ENCODE peak calls at places on chromosome 16, in eight cellular contexts. H is uterus, L is transverse colon, K is A549, T is esophagus squamous epithelium, P is body of pancreas, J is gastrocnemius medialis, E is tibial nerve. U is an unnamed sample.

GRCh38 chr16:89696598-89697128 is 4.8 kb downstream of the SPATA2L start:
- DNase-seq in H (no peak), L (peak), K (no peak), T (no peak), P (no peak), J (no peak), E (no peak), U (no peak)

GRCh38 chr16:89581861-89582563 is 6.5 kb downstream of the CPNE7 start:
- DNase-seq in H (no peak), L (peak), K (peak), T (no peak), P (no peak), J (no peak), E (no peak), U (no peak)

GRCh38 chr16:81140930-81141780 is 45.0 kb upstream of the GCSH start:
- DNase-seq in H (no peak), L (no peak), K (peak), T (no peak), P (no peak), J (no peak), E (no peak), U (no peak)

GRCh38 chr16:81181013-81181720 is 57.3 kb upstream of the BCO1 start:
- DNase-seq in H (peak), L (peak), K (peak), T (peak), P (peak), J (peak), E (peak), U (peak)

GRCh38 chr16:8928467-8928957 is 35.2 kb downstream of the USP7 start:
- DNase-seq in H (no peak), L (no peak), K (no peak), T (no peak), P (no peak), J (no peak), E (no peak), U (no peak)

GRCh38 chr16:31074073-31074813 is at the start of the genes ZNF646 and ZNF668:
- DNase-seq in H (peak), L (peak), K (peak), T (peak), P (peak), J (peak), E (peak), U (peak)

GRCh38 chr16:79997257-79997656 is 396.7 kb upstream of the MAF start:
- DNase-seq in H (no peak), L (no peak), K (peak), T (no peak), P (no peak), J (no peak), E (no peak), U (no peak)

GRCh38 chr16:24035127-24035842 is 199.5 kb downstream of the PRKCB start:
- DNase-seq in H (no peak), L (peak), K (no peak), T (no peak), P (no peak), J (no peak), E (no peak), U (peak)

GRCh38 chr16:16045311-16045710 is 95.9 kb downstream of the ABCC1 start:
- DNase-seq in H (no peak), L (no peak), K (no peak), T (no peak), P (no peak), J (no peak), E (no peak), U (no peak)

GRCh38 chr16:70737377-70738082 is 51.7 kb upstream of the MTSS2 start:
- DNase-seq in H (peak), L (peak), K (no peak), T (no peak), P (no peak), J (peak), E (peak), U (peak)

GRCh38 chr16:87507351-87508069 is 14.7 kb upstream of the ZCCHC14 start:
- DNase-seq in H (no peak), L (no peak), K (no peak), T (no peak), P (no peak), J (no peak), E (no peak), U (no peak)

GRCh38 chr16:77859493-77860232 is 71.3 kb downstream of the VAT1L start:
- DNase-seq in H (no peak), L (no peak), K (no peak), T (no peak), P (no peak), J (no peak), E (no peak), U (no peak)

GRCh38 chr16:48366165-48367093 is 18.8 kb downstream of the SIAH1 start:
- DNase-seq in H (peak), L (peak), K (peak), T (no peak), P (peak), J (peak), E (peak), U (peak)

GRCh38 chr16:54928016-54928356 is 2.7 kb upstream of the IRX5 start:
- DNase-seq in H (no peak), L (no peak), K (peak), T (no peak), P (no peak), J (no peak), E (no peak), U (no peak)

GRCh38 chr16:88468289-88469129 is 15.4 kb downstream of the ZFPM1 start:
- DNase-seq in H (no peak), L (no peak), K (peak), T (no peak), P (no peak), J (no peak), E (no peak), U (no peak)

GRCh38 chr16:26777821-26778220 is 288.9 kb upstream of the C16orf82 start:
- DNase-seq in H (no peak), L (no peak), K (no peak), T (no peak), P (no peak), J (no peak), E (no peak), U (no peak)

GRCh38 chr16:10740000-10740844 is 3.4 kb upstream of the NUBP1 start:
- DNase-seq in H (no peak), L (no peak), K (no peak), T (no peak), P (peak), J (no peak), E (no peak), U (peak)

GRCh38 chr16:89121691-89122321 is 28.2 kb downstream of the ACSF3 start:
- DNase-seq in H (no peak), L (no peak), K (no peak), T (no peak), P (no peak), J (no peak), E (no peak), U (no peak)

GRCh38 chr16:51545951-51546350 is 394.9 kb upstream of the SALL1 start:
- DNase-seq in H (no peak), L (no peak), K (no peak), T (no peak), P (no peak), J (no peak), E (no peak), U (no peak)

GRCh38 chr16:88049561-88050545 is 98.6 kb downstream of the BANP start:
- DNase-seq in H (no peak), L (no peak), K (no peak), T (no peak), P (no peak), J (no peak), E (no peak), U (no peak)

GRCh38 chr16:8798535-8799157 is 1.0 kb downstream of the PMM2 start:
- DNase-seq in H (no peak), L (no peak), K (no peak), T (no peak), P (no peak), J (no peak), E (no peak), U (no peak)

GRCh38 chr16:29816694-29817441 is 916 bp downstream of the PAGR1 start:
- DNase-seq in H (peak), L (peak), K (peak), T (no peak), P (peak), J (no peak), E (no peak), U (peak)

GRCh38 chr16:82782715-82783251 is 156.0 kb downstream of the CDH13 start:
- DNase-seq in H (peak), L (peak), K (no peak), T (no peak), P (peak), J (peak), E (no peak), U (no peak)

GRCh38 chr16:60137891-60138290 is 1403.8 kb upstream of the GOT2 start:
- DNase-seq in H (no peak), L (no peak), K (no peak), T (no peak), P (no peak), J (no peak), E (no peak), U (no peak)

GRCh38 chr16:11205754-11206459 is 50.1 kb downstream of the SOCS1 start:
- DNase-seq in H (no peak), L (peak), K (no peak), T (no peak), P (no peak), J (no peak), E (no peak), U (no peak)

GRCh38 chr16:49919327-49919726 is 63.4 kb upstream of the ZNF423 start:
- DNase-seq in H (no peak), L (no peak), K (no peak), T (no peak), P (no peak), J (no peak), E (no peak), U (no peak)

GRCh38 chr16:10940501-10941079 is 1.7 kb downstream of the DEXI start:
- DNase-seq in H (no peak), L (no peak), K (no peak), T (no peak), P (no peak), J (peak), E (no peak), U (no peak)

GRCh38 chr16:11139624-11140375 is 116.2 kb downstream of the SOCS1 start:
- DNase-seq in H (no peak), L (no peak), K (no peak), T (no peak), P (no peak), J (no peak), E (no peak), U (no peak)

GRCh38 chr16:81905277-81905676 is 106.0 kb downstream of the SDR42E1 start:
- DNase-seq in H (no peak), L (no peak), K (no peak), T (no peak), P (no peak), J (no peak), E (no peak), U (no peak)

GRCh38 chr16:9105189-9105588 is 13.7 kb downstream of the HAPSTR1 start:
- DNase-seq in H (no peak), L (no peak), K (no peak), T (no peak), P (no peak), J (no peak), E (no peak), U (no peak)

GRCh38 chr16:68823401-68823800 is 19.9 kb upstream of the TANGO6 start:
- DNase-seq in H (no peak), L (no peak), K (no peak), T (no peak), P (no peak), J (no peak), E (no peak), U (no peak)

GRCh38 chr16:74936902-74937560 is 47.9 kb downstream of the WDR59 start:
- DNase-seq in H (no peak), L (no peak), K (peak), T (no peak), P (no peak), J (no peak), E (no peak), U (no peak)

GRCh38 chr16:49492896-49493620 is 119.5 kb downstream of the C16orf78 start:
- DNase-seq in H (peak), L (no peak), K (no peak), T (no peak), P (no peak), J (no peak), E (no peak), U (no peak)

GRCh38 chr16:84931107-84931494 is 80.2 kb downstream of the ZDHHC7 start:
- DNase-seq in H (no peak), L (no peak), K (no peak), T (no peak), P (no peak), J (no peak), E (no peak), U (no peak)

GRCh38 chr16:84937196-84937935 is 74.0 kb downstream of the ZDHHC7 start:
- DNase-seq in H (no peak), L (no peak), K (no peak), T (no peak), P (no peak), J (no peak), E (no peak), U (no peak)

GRCh38 chr16:84932691-84933090 is 78.6 kb downstream of the ZDHHC7 start:
- DNase-seq in H (no peak), L (no peak), K (no peak), T (no peak), P (no peak), J (no peak), E (no peak), U (no peak)

GRCh38 chr16:84931506-84931905 is 79.8 kb downstream of the ZDHHC7 start:
- DNase-seq in H (peak), L (no peak), K (no peak), T (no peak), P (no peak), J (no peak), E (no peak), U (no peak)

GRCh38 chr16:84933774-84934571 is 77.4 kb downstream of the ZDHHC7 start:
- DNase-seq in H (peak), L (no peak), K (no peak), T (no peak), P (peak), J (peak), E (peak), U (peak)
- H3K27ac ChIP-seq in H (peak), L (peak), K (no peak), T (peak), P (peak), J (peak), E (peak), U (no peak)

DNA sequence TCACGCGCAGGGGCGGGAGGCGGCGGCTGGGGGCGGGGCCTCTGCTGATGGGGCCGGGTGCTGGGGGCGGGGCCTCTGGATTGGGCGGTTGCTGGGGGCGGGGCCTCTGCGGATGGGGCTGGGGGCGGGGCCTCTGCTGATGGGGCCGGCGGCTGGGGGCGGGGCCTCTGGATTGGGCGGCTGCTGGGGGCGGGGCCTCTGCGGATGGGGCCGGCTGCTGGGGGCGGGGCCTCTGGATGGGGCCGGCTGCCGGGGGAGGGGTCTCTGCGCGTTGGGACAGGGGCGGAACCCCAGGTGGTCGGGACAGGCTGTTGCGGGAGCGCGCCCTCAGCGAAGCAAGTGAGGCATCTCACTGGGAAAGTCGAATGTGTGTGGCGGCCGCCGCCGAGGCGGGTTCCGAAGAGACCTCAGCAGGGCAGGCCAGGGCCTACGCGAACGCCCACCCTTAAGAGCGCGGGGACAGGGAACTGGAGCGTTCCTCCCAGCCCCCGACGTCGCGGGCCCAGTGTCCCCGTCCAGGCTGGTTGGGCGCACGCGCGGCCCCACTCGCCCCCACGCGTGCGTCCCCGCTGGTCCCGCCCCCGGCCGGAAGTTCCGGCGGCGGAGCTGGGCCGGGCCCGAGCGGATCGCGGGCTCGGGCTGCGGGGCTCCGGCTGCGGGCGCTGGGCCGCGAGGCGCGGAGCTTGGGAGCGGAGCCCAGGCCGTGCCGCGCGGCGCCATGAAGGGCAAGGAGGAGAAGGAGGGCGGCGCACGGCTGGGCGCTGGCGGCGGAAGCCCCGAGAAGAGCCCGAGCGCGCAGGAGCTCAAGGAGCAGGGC is at the start of gene STUB1:
- DNase-seq in H (peak), L (peak), K (peak), T (peak), P (peak), J (peak), E (peak), U (peak)
- TF ChIP-seq POLR2A in H (peak), L (peak), K (peak), T (peak), P (peak), J (peak), E (peak), U (peak)

DNA sequence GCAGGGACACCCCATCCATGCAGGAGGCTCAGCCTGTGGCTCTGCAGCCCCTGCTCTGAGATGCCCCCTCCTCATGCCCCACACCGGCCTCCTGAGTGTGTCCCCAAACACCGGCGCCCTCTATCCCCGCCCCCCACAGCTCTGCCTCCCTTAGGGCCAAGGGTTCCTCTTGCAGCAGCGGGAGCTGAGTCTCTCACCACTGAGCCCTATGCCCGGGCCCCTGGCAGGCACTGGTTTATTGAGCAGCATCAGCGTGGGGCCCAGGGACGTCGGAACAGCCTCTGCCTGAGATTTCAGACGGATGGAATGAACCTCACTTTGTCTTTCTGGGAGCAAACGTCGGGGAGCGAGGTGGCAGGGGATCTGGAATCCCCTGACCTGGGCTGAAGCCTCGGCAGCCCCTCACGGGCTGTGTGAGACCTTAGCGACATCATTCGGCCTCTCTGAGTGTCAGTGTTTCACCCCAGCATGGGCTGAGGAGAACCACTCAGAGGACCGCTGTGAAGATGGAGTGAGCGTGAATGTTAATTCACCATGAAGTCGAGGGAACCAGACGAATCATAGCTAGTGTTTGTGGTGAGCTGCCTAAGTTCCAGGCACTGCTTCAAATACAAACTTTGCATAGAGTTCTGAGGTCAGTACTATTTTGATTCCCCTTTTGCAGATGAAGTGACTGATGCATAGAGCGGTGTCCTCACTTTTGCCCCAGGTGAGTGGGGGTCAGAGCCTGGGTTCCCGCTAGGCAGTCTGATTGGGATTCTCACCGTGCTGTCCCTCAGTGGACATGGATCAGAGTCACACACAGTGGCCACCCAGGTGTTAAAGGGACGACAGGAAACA is 5.3 kb upstream of the C16orf74 start:
- DNase-seq in H (no peak), L (peak), K (no peak), T (no peak), P (no peak), J (no peak), E (no peak), U (no peak)
- H3K27ac ChIP-seq in H (no peak), L (peak), K (no peak), T (peak), P (no peak), J (no peak), E (no peak), U (no peak)

GRCh38 chr16:1778200-1779179 is 3.9 kb downstream of the SPSB3 start:
- DNase-seq in H (no peak), L (peak), K (no peak), T (no peak), P (no peak), J (no peak), E (no peak), U (no peak)
- TF ChIP-seq POLR2A in H (no peak), L (no peak), K (peak), T (no peak), P (no peak), J (no peak), E (no peak), U (no peak)